ENCODE peak calls at places on chromosomes 7 and 10, in nine cellular contexts. J is stomach, W is IMR-90, Z is sigmoid colon, I is adrenal gland, C is HepG2, B is heart left ventricle, N is ovary, L is esophagus squamous epithelium. U is an unnamed sample. For H3K27me3 and H3K4me1, the result is how much of the 10 kb centered on the place peaks cover.

GRCh38 chr7:15686209-15686956 is at the start of gene MEOX2:
- DNase-seq in L (no peak), W (peak), I (no peak), Z (peak), N (peak), B (peak), C (no peak), J (no peak), U (no peak)

GRCh38 chr7:24968165-24968564 is 11.8 kb downstream of the OSBPL3 start:
- DNase-seq in W (no peak), Z (no peak), N (no peak), J (no peak), C (no peak), I (no peak), L (no peak), B (no peak), U (no peak)

GRCh38 chr10:116111483-116112095 is 161.4 kb downstream of the GFRA1 start:
- DNase-seq in L (no peak), N (no peak), W (no peak), Z (no peak), J (peak), I (peak), B (no peak), C (no peak), U (no peak)

GRCh38 chr10:103969857-103970627 is 3.1 kb downstream of the SLK start:
- DNase-seq in W (no peak), L (no peak), C (no peak), N (no peak), I (no peak), Z (no peak), B (no peak), J (no peak), U (no peak)

GRCh38 chr7:43791-44540 is 148.4 kb upstream of the FAM20C start:
- DNase-seq in L (no peak), N (no peak), W (no peak), Z (no peak), I (peak), B (no peak), C (no peak), J (no peak), U (peak)

GRCh38 chr7:20331231-20331880 is 656 bp downstream of the ITGB8 start:
- DNase-seq in L (no peak), Z (peak), J (peak), W (peak), I (peak), C (no peak), B (peak), N (peak), U (peak)

GRCh38 chr10:111106081-111106480 is 29.3 kb downstream of the ADRA2A start:
- DNase-seq in C (no peak), J (no peak), N (no peak), I (no peak), L (no peak), W (no peak), Z (peak), B (no peak), U (no peak)

GRCh38 chr10:99524050-99524666 is 8.6 kb upstream of the NKX2-3 start:
- DNase-seq in W (no peak), I (no peak), B (no peak), J (no peak), C (no peak), N (no peak), Z (no peak), L (no peak), U (no peak)

GRCh38 chr7:88357794-88358533 is 51.3 kb upstream of the STEAP4 start:
- DNase-seq in W (no peak), C (peak), B (no peak), N (no peak), J (no peak), Z (no peak), I (peak), L (no peak), U (no peak)

GRCh38 chr7:47149208-47149864 is 432.6 kb downstream of the TNS3 start:
- DNase-seq in B (no peak), L (no peak), I (no peak), C (no peak), W (no peak), J (no peak), Z (no peak), N (no peak), U (no peak)

GRCh38 chr10:55631071-55631654 is 729.9 kb downstream of the ZWINT start:
- DNase-seq in I (peak), C (no peak), Z (no peak), N (no peak), B (peak), L (no peak), J (peak), W (no peak), U (no peak)

GRCh38 chr7:107133396-107133795 is 35.4 kb upstream of the HBP1 start:
- DNase-seq in I (no peak), W (no peak), N (no peak), Z (no peak), C (no peak), B (no peak), J (no peak), L (no peak), U (no peak)

GRCh38 chr7:74027124-74027682 is 770 bp upstream of the ELN start:
- DNase-seq in J (no peak), W (no peak), N (no peak), L (no peak), Z (no peak), I (no peak), B (no peak), C (no peak), U (no peak)

GRCh38 chr10:88979153-88979562 is 11.4 kb upstream of the FAS start:
- DNase-seq in J (no peak), Z (peak), C (no peak), W (peak), B (peak), I (peak), N (peak), L (no peak), U (no peak)

GRCh38 chr10:482036-482435 is 207.4 kb downstream of the DIP2C start:
- DNase-seq in L (no peak), N (no peak), C (no peak), J (no peak), Z (no peak), I (peak), B (no peak), W (no peak), U (peak)

GRCh38 chr10:48377751-48378585 is 71.5 kb downstream of the MAPK8 start:
- DNase-seq in W (peak), N (no peak), B (no peak), J (no peak), Z (no peak), L (no peak), I (no peak), C (no peak), U (no peak)

GRCh38 chr7:151251926-151252835 is 3.7 kb upstream of the SMARCD3 start:
- DNase-seq in N (peak), Z (peak), C (no peak), W (peak), L (no peak), J (peak), I (peak), B (peak), U (no peak)

GRCh38 chr10:44990302-44990655 is 10.4 kb upstream of the ZNF22 start:
- DNase-seq in N (no peak), Z (peak), B (no peak), C (peak), J (no peak), W (no peak), L (no peak), I (no peak), U (no peak)

GRCh38 chr10:61757001-61757400 is 94.3 kb downstream of the CABCOCO1 start:
- DNase-seq in C (no peak), W (no peak), I (no peak), B (no peak), L (no peak), N (no peak), Z (no peak), J (no peak), U (no peak)

GRCh38 chr7:148500978-148501377 is 89.6 kb upstream of the C7orf33 start:
- DNase-seq in B (no peak), C (no peak), Z (no peak), J (no peak), L (no peak), N (no peak), W (no peak), I (no peak), U (no peak)

GRCh38 chr10:117780411-117780810 is 237.9 kb downstream of the EMX2 start:
- DNase-seq in I (no peak), Z (no peak), B (no peak), J (no peak), L (no peak), W (no peak), C (no peak), N (no peak), U (no peak)

GRCh38 chr10:97332586-97333350 is 1.8 kb downstream of the FRAT2 start:
- DNase-seq in N (peak), B (peak), I (peak), L (no peak), J (peak), C (peak), Z (peak), W (peak), U (peak)

GRCh38 chr10:81928119-81928518 is 53.1 kb downstream of the NRG3 start:
- DNase-seq in Z (no peak), N (no peak), B (no peak), W (no peak), J (no peak), I (no peak), C (no peak), L (no peak), U (no peak)

GRCh38 chr7:24378871-24379608 is 95.0 kb downstream of the NPY start:
- DNase-seq in J (no peak), B (no peak), L (no peak), N (no peak), Z (no peak), I (no peak), C (no peak), W (peak), U (no peak)

GRCh38 chr7:67764312-67764711 is 767.7 kb downstream of the TYW1 start:
- DNase-seq in W (no peak), N (no peak), L (no peak), I (no peak), B (no peak), J (no peak), C (peak), Z (no peak), U (no peak)

GRCh38 chr10:79234391-79235318 is 112.6 kb upstream of the PPIF start:
- DNase-seq in C (no peak), N (no peak), L (no peak), W (peak), I (no peak), Z (no peak), B (no peak), J (no peak), U (no peak)

GRCh38 chr7:25124485-25125136 is 449 bp downstream of the CYCS start:
- DNase-seq in N (no peak), L (no peak), I (no peak), W (no peak), C (no peak), B (no peak), Z (peak), J (no peak), U (no peak)

GRCh38 chr7:134809611-134810010 is 30.2 kb downstream of the CALD1 start:
- DNase-seq in L (no peak), J (no peak), C (no peak), I (no peak), Z (no peak), W (no peak), B (no peak), N (no peak), U (no peak)

GRCh38 chr10:18615618-18616017 is 35.8 kb downstream of the NSUN6 start:
- DNase-seq in N (no peak), L (no peak), J (no peak), I (no peak), Z (no peak), B (no peak), C (peak), W (no peak), U (no peak)

GRCh38 chr10:92222603-92223275 is 68.1 kb downstream of the CPEB3 start:
- DNase-seq in Z (no peak), L (no peak), C (no peak), I (no peak), N (no peak), J (no peak), W (peak), B (no peak), U (no peak)

GRCh38 chr7:93160410-93160809 is 12.2 kb upstream of the SAMD9L start:
- DNase-seq in L (no peak), B (no peak), N (no peak), W (peak), I (no peak), Z (no peak), C (no peak), J (no peak), U (no peak)

GRCh38 chr7:111113263-111114017 is 22.5 kb downstream of the LRRN3 start:
- DNase-seq in W (peak), B (no peak), N (no peak), L (no peak), J (no peak), C (peak), I (no peak), Z (no peak), U (no peak)

GRCh38 chr7:27605689-27606269 is 56.9 kb downstream of the HIBADH start:
- DNase-seq in N (no peak), L (no peak), I (no peak), J (no peak), Z (no peak), B (no peak), W (peak), C (peak), U (no peak)

GRCh38 chr10:73376679-73377078 is 18.0 kb upstream of the CFAP70 start:
- DNase-seq in B (no peak), J (no peak), Z (no peak), L (no peak), C (no peak), N (no peak), I (no peak), W (no peak), U (no peak)

GRCh38 chr7:50497068-50497642 is 47.0 kb upstream of the FIGNL1 start:
- DNase-seq in B (no peak), L (no peak), N (no peak), J (no peak), I (peak), W (peak), C (no peak), Z (no peak), U (peak)

GRCh38 chr10:7686351-7687171 is 16.6 kb upstream of the ITIH2 start:
- DNase-seq in N (no peak), Z (no peak), C (peak), W (no peak), B (no peak), I (no peak), J (no peak), L (no peak), U (no peak)

GRCh38 chr10:4283841-4284610 is 499.0 kb upstream of the KLF6 start:
- DNase-seq in L (no peak), C (no peak), W (peak), I (peak), N (peak), Z (peak), J (peak), B (peak), U (peak)

GRCh38 chr10:51308096-51308495 is 233.8 kb downstream of the PRKG1 start:
- DNase-seq in W (no peak), Z (no peak), L (no peak), C (no peak), I (no peak), B (no peak), J (no peak), N (no peak), U (no peak)

GRCh38 chr7:137691566-137691965 is 155.2 kb downstream of the DGKI start:
- DNase-seq in C (no peak), B (no peak), W (no peak), J (no peak), N (no peak), Z (no peak), I (no peak), L (no peak), U (no peak)

DNA sequence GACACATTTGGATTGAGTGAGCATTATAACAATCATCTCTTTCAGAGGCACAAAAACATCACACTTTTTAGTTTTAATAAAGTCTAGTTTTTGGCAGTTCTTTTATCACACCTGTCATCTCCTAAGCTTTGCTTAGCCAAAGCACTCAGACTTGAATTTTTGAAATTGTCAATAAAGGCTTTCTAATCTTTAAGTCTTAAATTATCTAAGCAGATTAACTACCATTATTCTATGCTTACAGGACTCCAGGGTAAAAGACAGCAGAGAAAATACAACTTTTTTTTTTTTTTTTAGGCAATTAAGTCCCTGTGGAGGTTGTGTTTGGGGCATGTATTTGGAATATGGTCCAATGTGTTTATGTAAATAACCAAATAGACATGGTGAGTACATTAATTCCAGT is 17.6 kb upstream of the DLX6 start:
- DNase-seq in J (no peak), L (no peak), N (no peak), W (no peak), B (no peak), C (no peak), Z (no peak), I (no peak), U (no peak)
- H3K27me3 ChIP-seq in J (half or more), L (half or more), N (under half), W (under half), B (under half), C (under half), Z (half or more), I (under half), U (under half)

GRCh38 chr10:11230706-11231105 is 213.0 kb downstream of the CELF2 start:
- DNase-seq in B (no peak), Z (no peak), J (no peak), I (no peak), N (no peak), W (no peak), L (no peak), C (no peak), U (no peak)
- H3K4me1 ChIP-seq in B (under half), Z (under half), J (under half), I (under half), N (under half), W (under half), L (under half), C (under half), U (under half)

DNA sequence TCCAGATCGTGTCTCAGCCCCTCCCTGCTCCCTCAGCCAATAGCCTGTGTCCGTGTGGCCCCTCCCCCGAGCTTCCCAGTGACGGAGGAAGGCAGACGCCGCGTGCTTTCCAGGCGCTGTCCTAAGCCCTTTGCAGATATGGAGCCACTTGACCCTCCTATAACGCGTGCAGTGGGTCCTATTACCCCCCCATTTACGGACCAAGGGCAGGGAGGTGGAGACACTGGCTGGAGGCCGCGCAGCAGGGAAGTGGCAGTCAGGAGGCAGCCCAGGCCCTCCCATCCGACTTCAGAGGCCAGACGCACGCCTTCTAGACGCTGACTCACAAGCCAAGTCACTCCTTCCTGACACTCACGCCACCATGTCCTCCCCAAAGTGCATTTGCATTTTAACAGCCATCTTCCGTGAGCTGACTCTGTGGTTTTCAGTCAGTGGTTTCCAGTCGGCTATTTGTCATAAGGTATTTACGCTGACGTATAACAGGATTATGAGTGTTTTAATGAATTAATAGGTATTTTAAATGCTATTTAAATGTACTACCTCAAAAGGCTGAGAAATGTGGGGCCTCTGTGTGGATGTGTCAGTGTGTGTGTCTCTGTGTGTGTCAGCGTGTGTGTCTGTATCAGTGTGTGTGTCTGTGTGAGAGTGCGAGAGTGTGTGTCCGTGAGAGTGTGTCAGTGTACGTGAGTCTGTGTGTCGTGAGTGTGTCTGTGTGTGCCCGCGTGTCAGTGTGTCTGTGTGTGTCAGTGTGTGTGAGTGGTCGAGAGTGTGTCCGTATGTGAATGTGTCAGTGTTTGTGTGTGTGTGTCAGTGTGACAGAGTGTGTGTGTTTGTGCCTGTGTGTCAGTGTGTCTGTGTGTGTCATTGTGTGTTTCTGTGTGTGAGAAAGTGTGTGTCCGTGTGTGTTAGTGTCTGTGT is 92.1 kb upstream of the INSIG1 start:
- DNase-seq in L (peak), I (peak), Z (peak), W (peak), B (peak), J (peak), C (no peak), N (peak), U (peak)
- TF ChIP-seq POLR2A in L (peak), I (peak), Z (no peak), W (no peak), B (peak), J (no peak), C (no peak), N (no peak), U (peak)

GRCh38 chr10:75418712-75419111 is 12.7 kb upstream of the LRMDA start:
- DNase-seq in L (no peak), I (peak), B (no peak), J (no peak), N (no peak), Z (no peak), C (no peak), W (no peak), U (no peak)
- H3K27me3 ChIP-seq in L (under half), I (under half), B (under half), J (under half), N (under half), Z (under half), C (under half), W (under half), U (under half)

GRCh38 chr7:55073051-55073511 is 54.3 kb downstream of the EGFR start:
- DNase-seq in L (no peak), B (no peak), I (peak), Z (no peak), C (no peak), N (no peak), J (no peak), W (peak), U (no peak)

GRCh38 chr7:55074008-55074499 is 55.2 kb downstream of the EGFR start:
- DNase-seq in Z (peak), L (no peak), W (peak), I (peak), N (peak), C (peak), J (peak), B (peak), U (peak)

GRCh38 chr7:55070839-55071238 is 52.0 kb downstream of the EGFR start:
- DNase-seq in I (peak), N (no peak), L (no peak), C (no peak), W (no peak), J (no peak), B (no peak), Z (no peak), U (no peak)

GRCh38 chr7:55071411-55072188 is 52.8 kb downstream of the EGFR start:
- DNase-seq in L (no peak), Z (no peak), C (no peak), B (no peak), W (no peak), N (no peak), I (peak), J (no peak), U (no peak)

GRCh38 chr7:55072251-55072650 is 53.4 kb downstream of the EGFR start:
- DNase-seq in L (no peak), C (no peak), Z (no peak), W (no peak), I (peak), B (no peak), J (no peak), N (no peak), U (no peak)
- H3K4me1 ChIP-seq in L (half or more), C (half or more), Z (under half), W (under half), I (under half), B (under half), J (under half), N (under half), U (under half)

GRCh38 chr10:69327463-69328345 is 49.4 kb downstream of the HK1 start:
- DNase-seq in J (peak), N (peak), B (peak), W (peak), C (no peak), Z (peak), I (peak), L (no peak), U (peak)
- TF ChIP-seq POLR2A in J (no peak), N (no peak), B (peak), W (no peak), C (no peak), Z (peak), I (peak), L (no peak), U (no peak)

U was measured in Peyer's patch.